ENCODE peak calls at places on chromosomes 16 and 17, in six cellular contexts. One of them, this sample, is unnamed.

GRCh38 chr16:29820271-29820701 is at the start of gene MVP:
- DNase-seq in heart right ventricle: peak
- DNase-seq in nephron progenitor cell: peak
- DNase-seq in fibroblast of the aortic adventitia: peak
- DNase-seq in brain microvascular endothelial cell: peak
- DNase-seq in left lung: peak
- DNase-seq in this sample: no peak

GRCh38 chr17:69761767-69762321 is 313.2 kb upstream of the KCNJ16 start:
- DNase-seq in nephron progenitor cell: no peak
- DNase-seq in fibroblast of the aortic adventitia: peak
- DNase-seq in heart right ventricle: no peak
- DNase-seq in brain microvascular endothelial cell: no peak
- DNase-seq in left lung: no peak
- DNase-seq in this sample: no peak

GRCh38 chr17:59804910-59805381 is 87.8 kb downstream of the TUBD1 start:
- DNase-seq in heart right ventricle: no peak
- DNase-seq in brain microvascular endothelial cell: no peak
- DNase-seq in nephron progenitor cell: no peak
- DNase-seq in fibroblast of the aortic adventitia: peak
- DNase-seq in left lung: no peak
- DNase-seq in this sample: no peak

GRCh38 chr16:56411123-56411522 is 14.2 kb downstream of the AMFR start:
- DNase-seq in fibroblast of the aortic adventitia: no peak
- DNase-seq in brain microvascular endothelial cell: no peak
- DNase-seq in left lung: no peak
- DNase-seq in heart right ventricle: no peak
- DNase-seq in nephron progenitor cell: no peak
- DNase-seq in this sample: no peak

GRCh38 chr16:70681382-70682238 is 4.2 kb downstream of the MTSS2 start:
- DNase-seq in heart right ventricle: no peak
- DNase-seq in left lung: peak
- DNase-seq in brain microvascular endothelial cell: no peak
- DNase-seq in fibroblast of the aortic adventitia: no peak
- DNase-seq in nephron progenitor cell: no peak
- DNase-seq in this sample: no peak

GRCh38 chr17:49022391-49022941 is 25.3 kb downstream of the IGF2BP1 start:
- DNase-seq in heart right ventricle: no peak
- DNase-seq in fibroblast of the aortic adventitia: peak
- DNase-seq in nephron progenitor cell: peak
- DNase-seq in left lung: no peak
- DNase-seq in brain microvascular endothelial cell: peak
- DNase-seq in this sample: peak

GRCh38 chr16:53071748-53072301 is 17.0 kb downstream of the CHD9 start:
- DNase-seq in left lung: no peak
- DNase-seq in brain microvascular endothelial cell: no peak
- DNase-seq in fibroblast of the aortic adventitia: peak
- DNase-seq in heart right ventricle: peak
- DNase-seq in nephron progenitor cell: no peak
- DNase-seq in this sample: no peak

GRCh38 chr17:56808503-56808902 is 25.2 kb downstream of the C17orf67 start:
- DNase-seq in nephron progenitor cell: no peak
- DNase-seq in brain microvascular endothelial cell: no peak
- DNase-seq in fibroblast of the aortic adventitia: no peak
- DNase-seq in heart right ventricle: no peak
- DNase-seq in left lung: no peak
- DNase-seq in this sample: no peak

GRCh38 chr17:5615476-5615875 is 31.2 kb upstream of the NLRP1 start:
- DNase-seq in left lung: no peak
- DNase-seq in heart right ventricle: no peak
- DNase-seq in nephron progenitor cell: no peak
- DNase-seq in fibroblast of the aortic adventitia: no peak
- DNase-seq in brain microvascular endothelial cell: no peak
- DNase-seq in this sample: no peak

GRCh38 chr16:11340710-11341109 is 4.5 kb upstream of the RMI2 start:
- DNase-seq in nephron progenitor cell: no peak
- DNase-seq in left lung: no peak
- DNase-seq in fibroblast of the aortic adventitia: no peak
- DNase-seq in brain microvascular endothelial cell: no peak
- DNase-seq in heart right ventricle: no peak
- DNase-seq in this sample: no peak

GRCh38 chr17:31093866-31094599 is 744 bp upstream of the NF1 start:
- DNase-seq in brain microvascular endothelial cell: no peak
- DNase-seq in heart right ventricle: no peak
- DNase-seq in fibroblast of the aortic adventitia: no peak
- DNase-seq in left lung: no peak
- DNase-seq in nephron progenitor cell: no peak
- DNase-seq in this sample: no peak

GRCh38 chr17:51472670-51473069 is 212.3 kb downstream of the UTP18 start:
- DNase-seq in heart right ventricle: no peak
- DNase-seq in brain microvascular endothelial cell: no peak
- DNase-seq in fibroblast of the aortic adventitia: no peak
- DNase-seq in left lung: no peak
- DNase-seq in nephron progenitor cell: no peak
- DNase-seq in this sample: no peak

GRCh38 chr17:55158439-55158838 is 106.3 kb upstream of the HLF start:
- DNase-seq in left lung: no peak
- DNase-seq in nephron progenitor cell: no peak
- DNase-seq in heart right ventricle: no peak
- DNase-seq in brain microvascular endothelial cell: no peak
- DNase-seq in fibroblast of the aortic adventitia: no peak
- DNase-seq in this sample: no peak

GRCh38 chr17:79201536-79202227 is 127.1 kb downstream of the ENGASE start:
- DNase-seq in nephron progenitor cell: no peak
- DNase-seq in fibroblast of the aortic adventitia: no peak
- DNase-seq in left lung: no peak
- DNase-seq in heart right ventricle: no peak
- DNase-seq in brain microvascular endothelial cell: peak
- DNase-seq in this sample: no peak

GRCh38 chr16:80123189-80123588 is 417.6 kb upstream of the DYNLRB2 start:
- DNase-seq in nephron progenitor cell: no peak
- DNase-seq in brain microvascular endothelial cell: peak
- DNase-seq in fibroblast of the aortic adventitia: peak
- DNase-seq in left lung: no peak
- DNase-seq in heart right ventricle: no peak
- DNase-seq in this sample: no peak

GRCh38 chr16:35795361-35796029 is 2336.1 kb downstream of the TP53TG3F start:
- DNase-seq in left lung: peak
- DNase-seq in brain microvascular endothelial cell: no peak
- DNase-seq in nephron progenitor cell: no peak
- DNase-seq in fibroblast of the aortic adventitia: no peak
- DNase-seq in heart right ventricle: peak
- DNase-seq in this sample: no peak

GRCh38 chr16:78230832-78231231 is 131.4 kb downstream of the WWOX start:
- DNase-seq in fibroblast of the aortic adventitia: peak
- DNase-seq in nephron progenitor cell: no peak
- DNase-seq in left lung: no peak
- DNase-seq in brain microvascular endothelial cell: no peak
- DNase-seq in heart right ventricle: no peak
- DNase-seq in this sample: no peak

GRCh38 chr17:82772026-82772425 is 20.2 kb downstream of the TBCD start:
- DNase-seq in left lung: peak
- DNase-seq in brain microvascular endothelial cell: peak
- DNase-seq in heart right ventricle: no peak
- DNase-seq in fibroblast of the aortic adventitia: peak
- DNase-seq in nephron progenitor cell: no peak
- DNase-seq in this sample: no peak

GRCh38 chr17:2710804-2711607 is 558 bp downstream of the CLUH start:
- DNase-seq in nephron progenitor cell: peak
- DNase-seq in left lung: peak
- DNase-seq in brain microvascular endothelial cell: no peak
- DNase-seq in heart right ventricle: no peak
- DNase-seq in fibroblast of the aortic adventitia: no peak
- DNase-seq in this sample: no peak

GRCh38 chr16:13973321-13974023 is 53.5 kb downstream of the ERCC4 start:
- DNase-seq in nephron progenitor cell: no peak
- DNase-seq in left lung: no peak
- DNase-seq in brain microvascular endothelial cell: no peak
- DNase-seq in fibroblast of the aortic adventitia: no peak
- DNase-seq in heart right ventricle: no peak
- DNase-seq in this sample: no peak

GRCh38 chr16:57235128-57236092 is 9.6 kb upstream of the ARL2BP start:
- DNase-seq in fibroblast of the aortic adventitia: peak
- DNase-seq in left lung: no peak
- DNase-seq in nephron progenitor cell: no peak
- DNase-seq in brain microvascular endothelial cell: peak
- DNase-seq in heart right ventricle: no peak
- DNase-seq in this sample: no peak

GRCh38 chr17:33864758-33865229 is 390.3 kb upstream of the CCL2 start:
- DNase-seq in brain microvascular endothelial cell: no peak
- DNase-seq in left lung: no peak
- DNase-seq in nephron progenitor cell: no peak
- DNase-seq in heart right ventricle: no peak
- DNase-seq in fibroblast of the aortic adventitia: no peak
- DNase-seq in this sample: no peak

GRCh38 chr17:1999557-2000251 is 25.4 kb downstream of the RTN4RL1 start:
- DNase-seq in nephron progenitor cell: no peak
- DNase-seq in left lung: no peak
- DNase-seq in heart right ventricle: peak
- DNase-seq in fibroblast of the aortic adventitia: peak
- DNase-seq in brain microvascular endothelial cell: no peak
- DNase-seq in this sample: no peak

GRCh38 chr17:48632579-48633265 is 6.6 kb upstream of the HOXB9 start:
- DNase-seq in brain microvascular endothelial cell: no peak
- DNase-seq in fibroblast of the aortic adventitia: no peak
- DNase-seq in heart right ventricle: no peak
- DNase-seq in nephron progenitor cell: peak
- DNase-seq in left lung: no peak
- DNase-seq in this sample: no peak

GRCh38 chr17:81409190-81409935 is 14.1 kb downstream of the BAHCC1 start:
- DNase-seq in heart right ventricle: no peak
- DNase-seq in nephron progenitor cell: no peak
- DNase-seq in left lung: no peak
- DNase-seq in fibroblast of the aortic adventitia: no peak
- DNase-seq in brain microvascular endothelial cell: no peak
- DNase-seq in this sample: no peak

GRCh38 chr17:18960803-18961511 is 9.0 kb downstream of the SLC5A10 start:
- DNase-seq in fibroblast of the aortic adventitia: peak
- DNase-seq in left lung: peak
- DNase-seq in heart right ventricle: peak
- DNase-seq in nephron progenitor cell: peak
- DNase-seq in brain microvascular endothelial cell: peak
- DNase-seq in this sample: peak

GRCh38 chr16:71723537-71724319 is 773 bp downstream of the PHLPP2 start:
- DNase-seq in nephron progenitor cell: peak
- DNase-seq in fibroblast of the aortic adventitia: peak
- DNase-seq in heart right ventricle: peak
- DNase-seq in brain microvascular endothelial cell: peak
- DNase-seq in left lung: peak
- DNase-seq in this sample: peak

GRCh38 chr17:78677303-78678219 is 100.4 kb upstream of the DNAH17 start:
- DNase-seq in brain microvascular endothelial cell: no peak
- DNase-seq in heart right ventricle: no peak
- DNase-seq in nephron progenitor cell: no peak
- DNase-seq in left lung: no peak
- DNase-seq in fibroblast of the aortic adventitia: no peak
- DNase-seq in this sample: no peak

GRCh38 chr16:60641067-60641466 is 1395.2 kb downstream of the CDH8 start:
- DNase-seq in left lung: peak
- DNase-seq in nephron progenitor cell: no peak
- DNase-seq in fibroblast of the aortic adventitia: no peak
- DNase-seq in brain microvascular endothelial cell: no peak
- DNase-seq in heart right ventricle: no peak
- DNase-seq in this sample: no peak

DNA sequence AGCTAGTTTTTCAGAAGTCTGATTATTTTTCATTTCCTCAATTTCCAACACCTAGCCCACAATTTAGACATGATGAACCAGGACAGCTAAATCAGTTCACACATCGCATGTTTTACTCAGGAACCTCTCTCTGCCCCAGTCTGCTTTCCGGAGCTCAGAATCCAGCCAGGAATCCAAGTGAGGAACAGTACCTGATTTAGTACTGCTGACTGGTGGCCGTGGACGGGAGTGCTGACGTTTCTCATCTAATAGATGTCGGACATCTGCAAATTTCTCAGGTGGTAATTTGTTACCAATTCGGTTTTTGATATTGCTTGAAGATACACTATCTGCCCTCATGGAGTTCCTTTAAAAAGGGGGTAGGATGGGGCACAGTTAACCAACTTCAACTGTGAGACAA is 14.9 kb upstream of the ITGAE start:
- DNase-seq in fibroblast of the aortic adventitia: no peak
- DNase-seq in heart right ventricle: no peak
- DNase-seq in nephron progenitor cell: no peak
- DNase-seq in brain microvascular endothelial cell: no peak
- DNase-seq in left lung: no peak
- DNase-seq in this sample: no peak
- TF ChIP-seq CTCF in fibroblast of the aortic adventitia: no peak
- TF ChIP-seq CTCF in heart right ventricle: no peak
- TF ChIP-seq CTCF in nephron progenitor cell: no peak
- TF ChIP-seq CTCF in brain microvascular endothelial cell: peak
- TF ChIP-seq CTCF in left lung: no peak
- TF ChIP-seq CTCF in this sample: no peak

GRCh38 chr16:65126845-65127624 is 5.2 kb upstream of the CDH11 start:
- DNase-seq in fibroblast of the aortic adventitia: no peak
- DNase-seq in left lung: no peak
- DNase-seq in brain microvascular endothelial cell: no peak
- DNase-seq in heart right ventricle: no peak
- DNase-seq in nephron progenitor cell: no peak
- DNase-seq in this sample: no peak
- TF ChIP-seq CTCF in fibroblast of the aortic adventitia: peak
- TF ChIP-seq CTCF in left lung: no peak
- TF ChIP-seq CTCF in brain microvascular endothelial cell: peak
- TF ChIP-seq CTCF in heart right ventricle: peak
- TF ChIP-seq CTCF in nephron progenitor cell: peak
- TF ChIP-seq CTCF in this sample: peak

GRCh38 chr16:4945560-4946502 is 8.9 kb upstream of the PPL start:
- DNase-seq in nephron progenitor cell: no peak
- DNase-seq in brain microvascular endothelial cell: no peak
- DNase-seq in left lung: peak
- DNase-seq in fibroblast of the aortic adventitia: peak
- DNase-seq in heart right ventricle: no peak
- DNase-seq in this sample: no peak
- TF ChIP-seq CTCF in nephron progenitor cell: no peak
- TF ChIP-seq CTCF in brain microvascular endothelial cell: no peak
- TF ChIP-seq CTCF in left lung: no peak
- TF ChIP-seq CTCF in fibroblast of the aortic adventitia: no peak
- TF ChIP-seq CTCF in heart right ventricle: no peak
- TF ChIP-seq CTCF in this sample: no peak

DNA sequence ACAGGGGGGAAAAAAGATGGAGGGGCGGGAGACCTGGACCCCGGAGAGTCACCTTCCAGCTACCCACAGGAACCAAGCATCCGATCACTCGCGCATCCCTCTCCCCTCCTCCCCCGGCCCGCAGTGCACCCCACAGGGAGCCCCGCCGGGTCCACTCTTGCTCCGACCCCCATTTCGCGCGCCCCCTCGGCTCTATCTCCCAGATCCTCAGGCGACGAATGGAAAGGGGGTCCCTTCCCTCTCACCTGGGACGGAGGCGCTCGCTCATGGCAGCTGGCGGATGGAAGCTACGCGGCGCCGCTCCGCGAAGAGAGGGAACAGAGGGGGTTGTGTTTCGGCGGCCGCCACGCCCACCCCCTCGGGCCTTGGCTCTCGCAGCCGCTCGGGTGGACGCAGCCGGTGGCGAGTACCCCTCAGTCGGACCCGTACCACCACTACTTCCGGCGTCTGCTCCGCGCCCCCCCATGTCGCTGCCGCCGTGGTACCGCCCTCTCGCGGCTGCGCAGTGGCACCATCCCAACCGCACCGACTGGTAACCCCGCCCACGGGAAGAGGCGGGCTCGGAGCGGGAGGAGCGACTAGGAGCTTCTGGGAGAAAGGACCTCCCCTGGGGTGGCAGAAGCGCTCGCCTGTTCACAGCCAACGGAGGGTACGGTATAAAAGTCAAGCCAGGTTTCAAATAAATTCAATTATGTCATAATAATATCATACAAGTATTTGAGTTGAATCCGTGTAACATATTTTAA is 29.7 kb downstream of the CPSF4L start:
- DNase-seq in nephron progenitor cell: peak
- DNase-seq in heart right ventricle: peak
- DNase-seq in fibroblast of the aortic adventitia: peak
- DNase-seq in brain microvascular endothelial cell: peak
- DNase-seq in left lung: peak
- DNase-seq in this sample: peak
- TF ChIP-seq CTCF in nephron progenitor cell: no peak
- TF ChIP-seq CTCF in heart right ventricle: no peak
- TF ChIP-seq CTCF in fibroblast of the aortic adventitia: peak
- TF ChIP-seq CTCF in brain microvascular endothelial cell: peak
- TF ChIP-seq CTCF in left lung: no peak
- TF ChIP-seq CTCF in this sample: peak